ENCODE peak calls at places on chromosomes 5 and 9, in seven cellular contexts. W is sigmoid colon; F is stimulated activated CD8-positive, alpha-beta memory T cell treated with anti-CD3 and anti-CD28 coated beads, Interleukin-15, amount 100 ng/mL, for 1 hour; V is HEK293T; D is stimulated activated CD4-positive, alpha-beta T cell treated with anti-CD3 and anti-CD28 coated beads, TNF-alpha, amount 100 ng/mL, for 24 hours; S is choroid plexus epithelial cell; G is CD8-positive, alpha-beta memory T cell. U is an unnamed sample.

GRCh38 chr5:125311743-125312142 is 565.3 kb upstream of the ZNF608 start:
- DNase-seq in W (no peak), F (no peak), V (no peak), D (no peak), S (peak), G (no peak), U (no peak)

GRCh38 chr5:73495772-73496346 is 2.4 kb upstream of the BTF3 start:
- DNase-seq in W (no peak), F (no peak), V (no peak), D (no peak), S (no peak), G (no peak), U (no peak)

GRCh38 chr9:110248361-110248760 is 7.9 kb downstream of the TXN start:
- DNase-seq in W (no peak), F (no peak), V (no peak), D (no peak), S (peak), G (no peak), U (no peak)

GRCh38 chr5:98846526-98846925 is 73.1 kb downstream of the RGMB start:
- DNase-seq in W (no peak), F (no peak), V (no peak), D (no peak), S (no peak), G (no peak), U (no peak)

GRCh38 chr5:9284272-9284671 is 261.6 kb downstream of the SEMA5A start:
- DNase-seq in W (no peak), F (no peak), V (no peak), D (no peak), S (no peak), G (no peak), U (no peak)

GRCh38 chr5:154273028-154273617 is 82.6 kb downstream of the GALNT10 start:
- DNase-seq in W (peak), F (peak), V (no peak), D (no peak), S (peak), G (peak), U (peak)

GRCh38 chr9:5866685-5867084 is 24.0 kb upstream of the MLANA start:
- DNase-seq in W (no peak), F (no peak), V (no peak), D (no peak), S (no peak), G (no peak), U (no peak)

GRCh38 chr9:135320331-135320730 is 159.3 kb upstream of the PPP1R26 start:
- DNase-seq in W (no peak), F (no peak), V (no peak), D (no peak), S (no peak), G (no peak), U (no peak)

GRCh38 chr9:136216541-136217240 is 11.8 kb upstream of the LHX3 start:
- DNase-seq in W (no peak), F (no peak), V (no peak), D (no peak), S (no peak), G (no peak), U (no peak)

GRCh38 chr9:4798281-4798680 is 5.5 kb downstream of the RCL1 start:
- DNase-seq in W (no peak), F (no peak), V (no peak), D (no peak), S (no peak), G (no peak), U (peak)

GRCh38 chr9:35287986-35288515 is 126.2 kb downstream of the UNC13B start:
- DNase-seq in W (no peak), F (no peak), V (no peak), D (no peak), S (no peak), G (no peak), U (no peak)

GRCh38 chr9:15824310-15824709 is 271.5 kb downstream of the CCDC171 start:
- DNase-seq in W (no peak), F (no peak), V (no peak), D (no peak), S (peak), G (no peak), U (peak)

GRCh38 chr5:81425569-81425968 is 31.6 kb upstream of the ACOT12 start:
- DNase-seq in W (no peak), F (no peak), V (no peak), D (no peak), S (peak), G (peak), U (peak)

GRCh38 chr9:133990366-133991210 is 1.5 kb downstream of the VAV2 start:
- DNase-seq in W (peak), F (no peak), V (peak), D (no peak), S (peak), G (no peak), U (no peak)

GRCh38 chr5:32312194-32312681 is 501 bp downstream of the MTMR12 start:
- DNase-seq in W (peak), F (peak), V (peak), D (no peak), S (peak), G (no peak), U (peak)

GRCh38 chr9:106177216-106177615 is 482.9 kb downstream of the TMEM38B start:
- DNase-seq in W (no peak), F (no peak), V (no peak), D (no peak), S (no peak), G (no peak), U (no peak)

GRCh38 chr5:35237580-35238376 is 7.5 kb upstream of the PRLR start:
- DNase-seq in W (no peak), F (no peak), V (no peak), D (no peak), S (no peak), G (no peak), U (no peak)

GRCh38 chr9:37512439-37512838 is 26.7 kb downstream of the POLR1E start:
- DNase-seq in W (no peak), F (no peak), V (no peak), D (no peak), S (no peak), G (peak), U (no peak)

GRCh38 chr5:73119492-73120157 is 750 bp upstream of the TMEM171 start:
- DNase-seq in W (no peak), F (no peak), V (no peak), D (no peak), S (peak), G (no peak), U (peak)

GRCh38 chr9:12633016-12633765 is 60.0 kb upstream of the TYRP1 start:
- DNase-seq in W (no peak), F (no peak), V (no peak), D (no peak), S (no peak), G (no peak), U (no peak)

GRCh38 chr9:69675563-69675962 is 3.4 kb upstream of the APBA1 start:
- DNase-seq in W (no peak), F (no peak), V (no peak), D (no peak), S (no peak), G (no peak), U (no peak)

GRCh38 chr5:168047669-168048111 is 243.8 kb upstream of the WWC1 start:
- DNase-seq in W (no peak), F (no peak), V (no peak), D (no peak), S (peak), G (no peak), U (no peak)

GRCh38 chr5:171852255-171852681 is 66.7 kb downstream of the SMIM23 start:
- DNase-seq in W (no peak), F (no peak), V (no peak), D (no peak), S (no peak), G (no peak), U (peak)

GRCh38 chr9:137642892-137643291 is 24.1 kb downstream of the EHMT1 start:
- DNase-seq in W (no peak), F (no peak), V (no peak), D (no peak), S (no peak), G (no peak), U (no peak)

GRCh38 chr9:71796368-71796767 is 28.1 kb upstream of the CEMIP2 start:
- DNase-seq in W (no peak), F (no peak), V (no peak), D (no peak), S (no peak), G (no peak), U (no peak)

GRCh38 chr5:448061-448765 is 5.2 kb downstream of the EXOC3 start:
- DNase-seq in W (peak), F (no peak), V (no peak), D (no peak), S (no peak), G (no peak), U (no peak)

GRCh38 chr5:145660897-145661650 is 174.1 kb downstream of the PRELID2 start:
- DNase-seq in W (no peak), F (no peak), V (no peak), D (no peak), S (no peak), G (no peak), U (no peak)

GRCh38 chr5:160231789-160232342 is 2.6 kb downstream of the FABP6 start:
- DNase-seq in W (no peak), F (no peak), V (no peak), D (no peak), S (peak), G (no peak), U (no peak)

GRCh38 chr5:67610191-67610912 is 413.8 kb upstream of the CD180 start:
- DNase-seq in W (no peak), F (no peak), V (no peak), D (no peak), S (no peak), G (no peak), U (no peak)

GRCh38 chr9:135908334-135909204 is 1.2 kb upstream of the CAMSAP1 start:
- DNase-seq in W (peak), F (no peak), V (no peak), D (no peak), S (no peak), G (no peak), U (no peak)

GRCh38 chr5:127582723-127583370 is 65.4 kb downstream of the PRRC1 start:
- DNase-seq in W (no peak), F (no peak), V (no peak), D (no peak), S (peak), G (no peak), U (no peak)

GRCh38 chr5:61245486-61245885 is 83.2 kb upstream of the SMIM15 start:
- DNase-seq in W (no peak), F (no peak), V (peak), D (no peak), S (peak), G (no peak), U (no peak)

GRCh38 chr9:107484117-107484723 is 5.3 kb downstream of the KLF4 start:
- DNase-seq in W (no peak), F (no peak), V (peak), D (no peak), S (peak), G (no peak), U (peak)

GRCh38 chr9:136662326-136662655 is 425 bp upstream of the EGFL7 start:
- DNase-seq in W (no peak), F (no peak), V (no peak), D (no peak), S (no peak), G (no peak), U (no peak)

GRCh38 chr9:98808411-98808815 is 943 bp downstream of the GALNT12 start:
- DNase-seq in W (peak), F (no peak), V (no peak), D (no peak), S (no peak), G (no peak), U (no peak)

GRCh38 chr9:28073278-28073677 is 500.0 kb upstream of the C9orf72 start:
- DNase-seq in W (no peak), F (no peak), V (peak), D (no peak), S (peak), G (no peak), U (peak)

GRCh38 chr5:149210229-149210628 is 61.4 kb upstream of the AFAP1L1 start:
- DNase-seq in W (no peak), F (no peak), V (no peak), D (no peak), S (peak), G (no peak), U (no peak)

GRCh38 chr5:71790433-71790832 is 71.4 kb downstream of the CARTPT start:
- DNase-seq in W (no peak), F (no peak), V (no peak), D (no peak), S (no peak), G (no peak), U (no peak)

U was measured in erythroblast.